ENCODE peak calls at places on chromosome 22, in nine cellular contexts. R, I, U, K, L, V, C, Y and F are unnamed samples.

GRCh38 chr22:19597399-19597735 is 73.2 kb upstream of the CLDN5 start:
- DNase-seq in U (no peak), R (no peak), Y (no peak), L (no peak), I (no peak), V (no peak), C (no peak), K (no peak), F (no peak)

GRCh38 chr22:19957445-19957844 is 15.8 kb upstream of the TXNRD2 start:
- DNase-seq in R (no peak), L (no peak), V (no peak), Y (no peak), C (no peak), K (no peak), I (no peak), U (no peak), F (no peak)

GRCh38 chr22:28023036-28023435 is 104.0 kb upstream of the PITPNB start:
- DNase-seq in K (no peak), Y (no peak), I (no peak), L (no peak), R (no peak), V (no peak), C (no peak), U (no peak), F (no peak)

GRCh38 chr22:40853961-40854360 is 2.5 kb downstream of the ST13 start:
- DNase-seq in C (peak; percentile 40), Y (no peak), I (no peak), U (no peak), K (no peak), V (no peak), R (no peak), L (no peak), F (peak; percentile 5)

GRCh38 chr22:20203142-20204099 is 52.6 kb upstream of the CCDC188 start:
- DNase-seq in Y (no peak), C (peak; percentile 5), K (peak; percentile 18), R (no peak), L (no peak), I (peak; percentile 89), V (peak; percentile 1), U (no peak), F (no peak)

GRCh38 chr22:47419239-47419638 is 656.8 kb downstream of the TBC1D22A start:
- DNase-seq in Y (no peak), C (no peak), K (no peak), R (no peak), I (no peak), V (no peak), U (no peak), L (no peak), F (no peak)

GRCh38 chr22:31538815-31539214 is 42.5 kb downstream of the SFI1 start:
- DNase-seq in K (no peak), U (no peak), I (no peak), L (no peak), Y (no peak), C (no peak), R (no peak), V (no peak), F (no peak)

GRCh38 chr22:30253205-30253852 is 6.8 kb upstream of the LIF start:
- DNase-seq in U (peak; percentile 66), V (peak; percentile 83), R (no peak), C (peak; percentile 47), L (peak; percentile 60), K (peak; percentile 83), Y (peak; percentile 52), I (no peak), F (no peak)

GRCh38 chr22:21095773-21096107 is 50.0 kb downstream of the LRRC74B start:
- DNase-seq in I (no peak), U (no peak), C (no peak), R (no peak), L (no peak), K (no peak), Y (no peak), V (no peak), F (no peak)

GRCh38 chr22:17501679-17502285 is 61.5 kb upstream of the SLC25A18 start:
- DNase-seq in I (peak; percentile 67), L (peak; percentile 85), V (peak; percentile 66), C (peak; percentile 75), K (peak; percentile 73), U (peak; percentile 88), Y (peak; percentile 63), R (peak; percentile 69), F (peak; percentile 74)

GRCh38 chr22:44578115-44578457 is 80.1 kb upstream of the RTL6 start:
- DNase-seq in V (no peak), U (no peak), I (no peak), Y (no peak), K (no peak), C (no peak), R (no peak), L (no peak), F (no peak)

GRCh38 chr22:22070371-22070824 is 87.8 kb upstream of the TOP3B start:
- DNase-seq in L (no peak), U (no peak), K (peak; percentile 28), R (no peak), V (no peak), Y (no peak), I (no peak), C (no peak), F (peak; percentile 95)

GRCh38 chr22:28843633-28844032 is 39.7 kb upstream of the ZNRF3 start:
- DNase-seq in U (no peak), R (no peak), C (no peak), I (no peak), L (no peak), K (no peak), V (no peak), Y (no peak), F (no peak)

GRCh38 chr22:32343929-32344328 is 13.7 kb upstream of the RFPL3 start:
- DNase-seq in U (no peak), Y (no peak), V (no peak), K (no peak), C (no peak), R (no peak), I (no peak), L (no peak), F (no peak)

GRCh38 chr22:31036671-31037550 is 44.2 kb upstream of the SMTN start:
- DNase-seq in V (peak; percentile 53), C (peak; percentile 57), L (peak; percentile 38), R (no peak), K (peak; percentile 64), I (no peak), Y (no peak), U (peak; percentile 45), F (peak; percentile 79)

GRCh38 chr22:27990879-27991278 is 71.8 kb upstream of the PITPNB start:
- DNase-seq in I (peak; percentile 84), K (peak; percentile 6), C (peak; percentile 52), Y (peak; percentile 67), V (peak; percentile 8), L (peak; percentile 63), R (peak; percentile 32), U (peak; percentile 68), F (peak; percentile 10)

GRCh38 chr22:40238425-40239344 is 61.0 kb downstream of the TNRC6B start:
- DNase-seq in C (peak; percentile 88), I (no peak), K (peak; percentile 85), L (peak; percentile 84), V (peak; percentile 74), Y (no peak), U (peak; percentile 90), R (no peak), F (peak; percentile 89)

GRCh38 chr22:21861856-21862255 is 5.6 kb downstream of the MAPK1 start:
- DNase-seq in I (no peak), L (peak; percentile 30), C (no peak), Y (no peak), R (no peak), U (peak; percentile 44), V (no peak), K (no peak), F (peak; percentile 81)

GRCh38 chr22:45726081-45726480 is 54.4 kb downstream of the ATXN10 start:
- DNase-seq in Y (no peak), U (no peak), K (no peak), I (no peak), V (no peak), L (no peak), R (no peak), C (no peak), F (no peak)

GRCh38 chr22:45731041-45731797 is 59.6 kb downstream of the ATXN10 start:
- DNase-seq in V (peak; percentile 65), Y (no peak), L (peak; percentile 40), U (peak; percentile 25), C (no peak), K (peak; percentile 15), R (no peak), I (peak; percentile 20), F (peak; percentile 4)

GRCh38 chr22:45735273-45735672 is 63.6 kb downstream of the ATXN10 start:
- DNase-seq in K (no peak), U (no peak), V (no peak), Y (no peak), L (no peak), I (no peak), R (no peak), C (no peak), F (no peak)

GRCh38 chr22:45731798-45732495 is 60.3 kb downstream of the ATXN10 start:
- DNase-seq in R (no peak), Y (no peak), C (peak; percentile 55), I (peak; percentile 17), L (peak; percentile 51), K (peak; percentile 15), U (peak; percentile 45), V (peak; percentile 47), F (peak; percentile 48)
- TF ChIP-seq CTCF in R (peak; percentile 30), Y (no peak), C (peak; percentile 39), I (peak; percentile 63), L (peak; percentile 53), K (peak; percentile 62), U (peak; percentile 30), V (peak; percentile 53), F (peak; percentile 41)

GRCh38 chr22:37483594-37484114 is 2.5 kb downstream of the MFNG start:
- DNase-seq in C (no peak), K (no peak), L (no peak), R (no peak), I (no peak), V (no peak), U (no peak), Y (no peak), F (no peak)
- H3K4me3 ChIP-seq in C (no peak overlapping the region), K (no peak overlapping the region), L (no peak overlapping the region), R (no peak overlapping the region), I (no peak overlapping the region), V (no peak overlapping the region), U (no peak overlapping the region), Y (no peak overlapping the region), F (no peak overlapping the region)

DNA sequence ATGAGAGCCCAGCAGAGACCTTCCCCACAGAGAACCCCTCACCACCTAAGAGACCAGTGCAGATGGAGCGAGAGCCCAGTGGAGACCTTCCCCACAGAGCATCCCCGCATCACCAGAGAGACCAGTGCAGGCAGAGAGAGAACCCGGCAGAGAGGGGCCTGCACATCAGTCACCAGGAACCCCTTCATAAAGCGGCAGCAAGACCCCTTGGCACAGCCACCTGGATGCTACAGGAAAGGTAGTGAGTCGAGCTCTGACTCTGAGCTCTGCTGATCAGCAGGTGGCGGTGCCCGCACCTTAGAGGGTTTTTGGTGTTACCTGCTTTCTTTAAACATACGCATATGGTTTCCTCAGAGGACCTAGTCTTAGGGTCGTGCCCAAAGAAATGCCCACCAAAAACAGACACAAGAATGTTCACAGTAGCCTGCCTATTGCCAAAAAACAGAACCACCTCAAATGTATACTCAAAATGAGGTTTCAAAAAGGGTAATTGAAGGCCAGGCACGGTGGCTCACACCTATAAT is 678.7 kb downstream of the BRD1 start:
- DNase-seq in C (no peak), K (no peak), Y (no peak), V (no peak), L (no peak), U (no peak), R (no peak), I (no peak), F (no peak)
- TF ChIP-seq CTCF in C (no peak), K (no peak), Y (no peak), V (no peak), L (no peak), U (no peak), R (no peak), I (no peak), F (no peak)

GRCh38 chr22:49824936-49825335 is 2.7 kb downstream of the BRD1 start:
- DNase-seq in V (no peak), Y (no peak), L (no peak), R (no peak), I (no peak), U (no peak), K (no peak), C (no peak), F (no peak)
- H3K4me3 ChIP-seq in V (no peak overlapping the region), Y (no peak overlapping the region), L (no peak overlapping the region), R (no peak overlapping the region), I (no peak overlapping the region), U (peak overlapping the region; percentile 2), K (peak overlapping the region; percentile 95), C (no peak overlapping the region), F (no peak overlapping the region)